ENCODE peak calls at places on chromosomes 4 and X, in five cellular contexts. I is cardiac muscle cell; T is AG09309; D is effector memory CD4-positive, alpha-beta T cell; O is mucosa of descending colon. C is an unnamed sample.
A peak's percentile ranks its signal among the peaks of the same experiment; 100 is the strongest.

GRCh38 chr4:180557348-180557747 is 1685.9 kb upstream of the TENM3 start:
- DNase-seq in I (no peak), T (no peak), O (no peak), D (no peak), C (no peak)

GRCh38 chrX:97692575-97692974 is 808.9 kb downstream of the RPA4 start:
- DNase-seq in O (no peak), T (no peak), D (no peak), I (no peak), C (no peak)

GRCh38 chr4:154490261-154490588 is 1.4 kb downstream of the DCHS2 start:
- DNase-seq in D (no peak), T (no peak), O (no peak), I (no peak), C (no peak)

GRCh38 chrX:30713061-30713525 is 59.9 kb downstream of the GK start:
- DNase-seq in T (peak; percentile 33), D (no peak), O (no peak), I (peak; percentile 79), C (peak; percentile 24)

GRCh38 chr4:20266215-20267082 is 14.7 kb downstream of the SLIT2 start:
- DNase-seq in O (no peak), T (no peak), I (peak; percentile 50), D (no peak), C (no peak)

GRCh38 chr4:120630432-120630831 is 292.1 kb downstream of the PRDM5 start:
- DNase-seq in I (no peak), O (no peak), D (no peak), T (no peak), C (no peak)

GRCh38 chr4:27357283-27357682 is 496.6 kb downstream of the STIM2 start:
- DNase-seq in O (no peak), D (no peak), I (peak; percentile 9), T (peak; percentile 10), C (no peak)

GRCh38 chrX:70030242-70030823 is 19.4 kb downstream of the AWAT2 start:
- DNase-seq in I (peak; percentile 78), O (no peak), T (no peak), D (no peak), C (no peak)

GRCh38 chrX:143632625-143633387 is 3.1 kb downstream of the SLITRK4 start:
- DNase-seq in O (no peak), T (no peak), I (peak; percentile 80), D (no peak), C (no peak)

GRCh38 chr4:122539861-122540465 is 80.9 kb downstream of the IL21 start:
- DNase-seq in D (no peak), T (no peak), I (no peak), O (no peak), C (no peak)

GRCh38 chr4:117400039-117400835 is 314.9 kb upstream of the TRAM1L1 start:
- DNase-seq in T (no peak), O (no peak), D (no peak), I (peak; percentile 66), C (peak; percentile 16)

GRCh38 chr4:112536123-112536522 is 20.1 kb upstream of the NEUROG2 start:
- DNase-seq in T (no peak), O (no peak), I (no peak), D (no peak), C (no peak)

GRCh38 chrX:10231461-10231860 is 74.7 kb downstream of the CLCN4 start:
- DNase-seq in O (no peak), T (no peak), I (no peak), D (no peak), C (no peak)

GRCh38 chr4:112031712-112032328 is 113.4 kb upstream of the FAM241A start:
- DNase-seq in O (no peak), T (peak; percentile 24), I (peak; percentile 75), D (no peak), C (peak; percentile 61)

GRCh38 chrX:106802388-106803275 is at the start of gene TBC1D8B:
- DNase-seq in T (peak; percentile 76), O (peak; percentile 71), D (peak; percentile 0), I (peak; percentile 94), C (peak; percentile 75)

GRCh38 chrX:133191739-133192039 is 26.5 kb downstream of the TFDP3 start:
- DNase-seq in I (no peak), T (no peak), O (no peak), D (no peak), C (no peak)

GRCh38 chrX:133185119-133185518 is 33.0 kb downstream of the TFDP3 start:
- DNase-seq in I (no peak), T (no peak), D (no peak), O (no peak), C (no peak)

GRCh38 chrX:133190877-133191738 is 27.0 kb downstream of the TFDP3 start:
- DNase-seq in O (no peak), D (no peak), I (no peak), T (no peak), C (no peak)

GRCh38 chrX:133185938-133186337 is 32.2 kb downstream of the TFDP3 start:
- DNase-seq in O (no peak), T (no peak), D (no peak), I (no peak), C (no peak)

DNA sequence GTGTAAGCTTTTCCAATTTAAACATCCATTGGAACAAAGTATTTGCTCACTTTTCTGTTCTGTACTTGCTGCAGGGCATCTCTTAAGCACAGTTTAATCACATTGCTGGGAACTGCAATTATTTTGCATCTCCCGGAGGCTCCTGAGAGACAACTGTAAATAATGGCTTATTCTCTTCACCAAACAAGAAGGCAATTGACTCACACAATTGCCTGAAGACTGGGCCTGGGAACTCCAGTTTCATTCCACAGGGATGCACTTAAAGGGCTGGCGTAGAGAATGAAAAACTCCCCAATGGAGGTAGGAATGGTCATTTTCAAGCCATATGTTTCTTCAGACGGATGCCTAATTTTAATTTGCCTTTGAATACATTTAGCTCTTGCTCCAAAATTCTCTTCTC is 29.5 kb downstream of the TFDP3 start:
- DNase-seq in T (no peak), D (no peak), I (no peak), O (no peak), C (no peak)
- H3K4me3 ChIP-seq in T (no peak overlapping the region), D (no peak overlapping the region), I (no peak overlapping the region), O (no peak overlapping the region), C (no peak overlapping the region)

GRCh38 chrX:29687687-29688086 is 527.7 kb upstream of the MAGEB2 start:
- DNase-seq in D (no peak), O (no peak), I (peak; percentile 71), T (no peak), C (no peak)

GRCh38 chrX:29693912-29694311 is 521.5 kb upstream of the MAGEB2 start:
- DNase-seq in T (no peak), O (no peak), I (no peak), D (no peak), C (no peak)

GRCh38 chrX:29691044-29691443 is 524.3 kb upstream of the MAGEB2 start:
- DNase-seq in D (no peak), T (no peak), I (no peak), O (no peak), C (no peak)

DNA sequence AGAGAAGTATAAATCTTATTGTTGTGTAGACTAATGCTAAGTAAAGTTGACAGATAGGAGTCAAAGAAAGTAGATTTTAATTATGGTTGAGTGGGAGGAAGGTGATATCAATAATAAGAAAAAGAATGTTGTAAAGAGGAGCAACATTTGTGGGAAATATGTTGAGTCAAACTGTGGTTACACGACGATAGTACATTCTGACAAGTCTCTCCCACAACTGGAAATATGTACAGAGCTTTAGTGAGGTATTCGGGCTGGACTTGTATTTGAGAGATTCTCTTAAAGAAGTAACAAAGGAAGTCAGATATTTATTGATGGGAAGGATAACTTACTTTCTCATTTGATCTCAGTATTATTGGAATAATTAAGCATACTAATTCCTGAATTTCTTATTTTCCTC is 525.3 kb upstream of the MAGEB2 start:
- DNase-seq in D (no peak), I (peak; percentile 78), O (no peak), T (no peak), C (no peak)
- H3K4me3 ChIP-seq in D (no peak overlapping the region), I (no peak overlapping the region), O (no peak overlapping the region), T (no peak overlapping the region), C (no peak overlapping the region)

GRCh38 chr4:40300371-40301162 is 34.6 kb upstream of the CHRNA9 start:
- DNase-seq in D (no peak), I (no peak), T (no peak), O (no peak), C (no peak)
- H3K4me3 ChIP-seq in D (no peak overlapping the region), I (no peak overlapping the region), T (no peak overlapping the region), O (no peak overlapping the region), C (no peak overlapping the region)

DNA sequence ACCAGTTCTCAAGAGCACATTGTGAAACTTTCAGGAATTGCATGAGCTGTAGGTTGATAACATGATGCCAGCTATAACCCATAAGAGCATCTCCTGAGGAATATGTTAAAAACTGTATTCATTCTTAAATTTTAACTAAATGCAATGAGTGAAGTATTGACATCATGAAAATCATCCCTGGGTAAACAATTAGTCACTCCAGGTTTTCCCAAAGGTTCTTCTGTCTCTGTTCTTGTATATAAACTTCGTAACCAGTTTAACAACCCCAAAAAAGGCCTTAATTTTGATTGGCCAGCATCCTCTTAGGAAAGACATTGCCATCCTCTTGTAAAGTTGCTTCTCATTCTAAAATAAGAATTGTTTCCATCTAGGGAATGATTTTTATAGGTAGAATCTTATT is 80.4 kb downstream of the TET2 start:
- DNase-seq in I (peak; percentile 3), T (no peak), O (no peak), D (no peak), C (no peak)
- H3K4me3 ChIP-seq in I (no peak overlapping the region), T (no peak overlapping the region), O (no peak overlapping the region), D (no peak overlapping the region), C (no peak overlapping the region)

GRCh38 chr4:61211781-61212180 is 11.7 kb downstream of the ADGRL3 start:
- DNase-seq in I (no peak), O (no peak), T (no peak), D (no peak), C (no peak)
- H3K4me3 ChIP-seq in I (no peak overlapping the region), O (no peak overlapping the region), T (no peak overlapping the region), D (no peak overlapping the region), C (no peak overlapping the region)